ENCODE peak calls at places on chromosomes 12 and 14, in nine cellular contexts. E, N, A, R, G, T, L, X and M are unnamed samples.

GRCh38 chr12:10497602-10498001 is 8.1 kb upstream of the EIF2S3B start:
- DNase-seq in E (no peak), N (no peak), A (no peak), R (no peak), G (no peak), T (no peak), L (peak), X (peak), M (no peak)

GRCh38 chr14:34710744-34711143 is 3.6 kb downstream of the CFL2 start:
- DNase-seq in E (no peak), N (no peak), A (no peak), R (peak), G (no peak), T (no peak), L (peak), X (no peak), M (no peak)

GRCh38 chr12:88977115-88977514 is 375.2 kb downstream of the DUSP6 start:
- DNase-seq in E (no peak), N (no peak), A (no peak), R (no peak), G (no peak), T (no peak), L (no peak), X (no peak), M (no peak)

GRCh38 chr14:96917442-96917963 is 120.3 kb downstream of the VRK1 start:
- DNase-seq in E (no peak), N (no peak), A (no peak), R (no peak), G (peak), T (no peak), L (no peak), X (no peak), M (no peak)

GRCh38 chr12:59742831-59743230 is 147.0 kb downstream of the SLC16A7 start:
- DNase-seq in E (no peak), N (no peak), A (no peak), R (peak), G (no peak), T (no peak), L (peak), X (no peak), M (no peak)

GRCh38 chr12:50201987-50202521 is 34.9 kb upstream of the CERS5 start:
- DNase-seq in E (no peak), N (peak), A (no peak), R (peak), G (no peak), T (peak), L (peak), X (no peak), M (no peak)

GRCh38 chr12:89825591-89826449 is 117.2 kb upstream of the ATP2B1 start:
- DNase-seq in E (no peak), N (no peak), A (no peak), R (peak), G (no peak), T (no peak), L (peak), X (no peak), M (no peak)

GRCh38 chr12:76025601-76026575 is 5.7 kb downstream of the PHLDA1 start:
- DNase-seq in E (no peak), N (no peak), A (no peak), R (peak), G (no peak), T (no peak), L (peak), X (no peak), M (no peak)

GRCh38 chr12:44875954-44876553 is at the start of gene NELL2:
- DNase-seq in E (peak), N (peak), A (no peak), R (peak), G (peak), T (peak), L (peak), X (peak), M (peak)

GRCh38 chr12:27843714-27844245 is 63.7 kb upstream of the MANSC4 start:
- DNase-seq in E (no peak), N (no peak), A (no peak), R (peak), G (no peak), T (peak), L (peak), X (no peak), M (no peak)

GRCh38 chr12:20507711-20508110 is 139.4 kb downstream of the PDE3A start:
- DNase-seq in E (no peak), N (no peak), A (no peak), R (no peak), G (no peak), T (no peak), L (peak), X (no peak), M (no peak)

GRCh38 chr12:50251619-50252300 is 31.6 kb downstream of the LIMA1 start:
- DNase-seq in E (no peak), N (no peak), A (no peak), R (no peak), G (no peak), T (no peak), L (peak), X (no peak), M (no peak)

GRCh38 chr12:92297405-92297804 is 151.8 kb upstream of the BTG1 start:
- DNase-seq in E (no peak), N (no peak), A (no peak), R (no peak), G (no peak), T (no peak), L (no peak), X (no peak), M (no peak)

GRCh38 chr14:104650057-104650980 is 39.1 kb upstream of the INF2 start:
- DNase-seq in E (peak), N (peak), A (peak), R (peak), G (peak), T (peak), L (peak), X (peak), M (peak)

GRCh38 chr12:127025545-127025944 is 1241.4 kb upstream of the TMEM132C start:
- DNase-seq in E (no peak), N (no peak), A (no peak), R (peak), G (no peak), T (no peak), L (no peak), X (no peak), M (no peak)

GRCh38 chr12:54383041-54383609 is 1.4 kb downstream of the ZNF385A start:
- DNase-seq in E (no peak), N (no peak), A (no peak), R (peak), G (no peak), T (no peak), L (peak), X (peak), M (no peak)

GRCh38 chr14:36675581-36675980 is 13.9 kb downstream of the PAX9 start:
- DNase-seq in E (no peak), N (no peak), A (no peak), R (no peak), G (no peak), T (no peak), L (no peak), X (no peak), M (no peak)

GRCh38 chr12:66829660-66830325 is 150.9 kb upstream of the GRIP1 start:
- DNase-seq in E (no peak), N (no peak), A (no peak), R (no peak), G (no peak), T (no peak), L (no peak), X (peak), M (no peak)

GRCh38 chr12:123654129-123654701 is 16.7 kb upstream of the TCTN2 start:
- DNase-seq in E (no peak), N (no peak), A (no peak), R (no peak), G (no peak), T (no peak), L (no peak), X (no peak), M (no peak)

GRCh38 chr14:70753518-70753953 is 55.8 kb downstream of the MAP3K9 start:
- DNase-seq in E (no peak), N (no peak), A (no peak), R (no peak), G (no peak), T (peak), L (no peak), X (no peak), M (no peak)

GRCh38 chr12:130948136-130948535 is 5.6 kb upstream of the ADGRD1 start:
- DNase-seq in E (no peak), N (peak), A (no peak), R (no peak), G (no peak), T (no peak), L (no peak), X (no peak), M (no peak)

GRCh38 chr12:117134059-117134458 is 34.8 kb upstream of the TESC start:
- DNase-seq in E (no peak), N (no peak), A (no peak), R (peak), G (no peak), T (no peak), L (no peak), X (peak), M (no peak)

GRCh38 chr14:102029956-102030355 is 56.9 kb downstream of the HSP90AA1 start:
- DNase-seq in E (no peak), N (no peak), A (no peak), R (peak), G (no peak), T (no peak), L (peak), X (no peak), M (no peak)

GRCh38 chr12:54050479-54050805 is 3.2 kb upstream of the HOXC4 start:
- DNase-seq in E (no peak), N (no peak), A (no peak), R (no peak), G (no peak), T (no peak), L (no peak), X (no peak), M (no peak)

GRCh38 chr12:32365473-32366064 is 33.8 kb upstream of the FGD4 start:
- DNase-seq in E (peak), N (peak), A (no peak), R (peak), G (peak), T (peak), L (peak), X (peak), M (peak)

GRCh38 chr14:53847057-53847456 is 109.6 kb downstream of the BMP4 start:
- DNase-seq in E (no peak), N (no peak), A (no peak), R (no peak), G (no peak), T (no peak), L (no peak), X (no peak), M (no peak)

GRCh38 chr14:33676135-33676566 is 274.7 kb downstream of the EGLN3 start:
- DNase-seq in E (no peak), N (peak), A (no peak), R (no peak), G (peak), T (no peak), L (peak), X (no peak), M (no peak)
- TF ChIP-seq CTCF in E (peak), N (peak), A (no peak), R (peak), G (peak), T (no peak), L (peak), X (no peak), M (peak)

GRCh38 chr14:55180006-55180405 is 11.4 kb downstream of the DLGAP5 start:
- DNase-seq in E (no peak), N (no peak), A (no peak), R (no peak), G (no peak), T (no peak), L (no peak), X (no peak), M (no peak)

DNA sequence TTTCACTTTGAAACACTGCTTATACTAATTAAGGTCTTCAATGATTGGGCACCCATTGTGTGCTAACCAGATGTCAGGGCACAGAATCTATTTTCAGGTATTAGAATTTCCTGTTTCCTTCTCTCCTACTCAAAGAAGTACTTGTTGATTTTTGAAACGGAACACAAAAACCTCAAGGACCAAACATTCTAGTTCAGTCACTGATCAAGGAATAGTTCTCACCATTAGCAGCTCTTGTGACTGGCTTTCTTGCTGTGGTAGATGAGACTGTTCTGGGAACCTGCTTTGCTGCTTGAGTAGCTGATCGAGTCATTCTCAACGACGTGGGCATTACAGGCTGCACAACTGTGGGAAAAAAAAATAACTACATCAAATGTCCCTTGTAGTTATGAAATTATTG is 11.0 kb downstream of the DLGAP5 start:
- DNase-seq in E (no peak), N (no peak), A (no peak), R (no peak), G (no peak), T (no peak), L (peak), X (no peak), M (peak)
- TF ChIP-seq CTCF in E (no peak), N (no peak), A (no peak), R (no peak), G (no peak), T (no peak), L (no peak), X (no peak), M (no peak)

DNA sequence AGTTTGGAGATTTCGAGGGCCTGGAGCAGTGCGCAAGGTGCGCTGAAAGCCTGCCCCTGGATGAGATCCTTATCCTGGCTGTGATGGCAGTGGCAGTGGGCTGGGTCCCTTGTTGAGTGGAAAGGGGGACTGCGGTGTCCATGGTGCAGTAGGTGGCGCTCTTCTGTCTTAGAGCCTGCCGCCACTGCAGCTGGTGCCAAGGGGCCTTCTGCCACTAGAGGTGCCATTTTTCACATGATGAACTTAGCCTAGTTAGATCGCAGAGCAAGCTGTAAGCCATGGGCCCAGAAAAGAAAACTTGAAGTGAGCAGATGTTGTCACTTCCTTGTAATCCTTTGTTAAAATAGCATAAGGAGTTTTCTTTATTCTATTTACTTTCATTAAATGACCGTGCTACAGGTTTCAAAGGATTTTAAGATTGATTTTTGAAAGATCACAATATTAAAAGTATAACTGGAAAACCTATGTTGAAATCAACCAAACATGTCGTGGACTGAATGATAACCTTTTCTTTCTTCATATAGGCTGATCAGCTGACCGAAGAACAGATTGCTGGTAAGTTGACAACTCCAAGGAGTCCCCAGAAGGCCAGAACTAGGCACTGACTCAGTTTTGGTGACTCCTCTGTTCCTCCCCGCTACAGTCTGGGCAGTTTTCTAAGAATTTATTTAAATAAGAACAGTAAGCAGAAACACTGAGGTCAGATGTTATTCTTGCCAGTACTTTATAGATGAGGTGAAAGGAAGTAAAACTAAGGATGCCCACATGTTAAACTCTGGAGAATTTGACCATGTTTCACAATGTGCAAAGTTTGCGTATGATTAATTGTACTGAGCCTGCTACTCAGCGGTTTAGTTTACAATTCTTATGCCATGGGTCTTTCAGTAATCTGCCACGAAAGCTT is 3.0 kb downstream of the CALM1 start:
- DNase-seq in E (peak), N (peak), A (peak), R (peak), G (peak), T (peak), L (peak), X (peak), M (peak)
- TF ChIP-seq CTCF in E (peak), N (peak), A (peak), R (peak), G (peak), T (peak), L (peak), X (peak), M (peak)

DNA sequence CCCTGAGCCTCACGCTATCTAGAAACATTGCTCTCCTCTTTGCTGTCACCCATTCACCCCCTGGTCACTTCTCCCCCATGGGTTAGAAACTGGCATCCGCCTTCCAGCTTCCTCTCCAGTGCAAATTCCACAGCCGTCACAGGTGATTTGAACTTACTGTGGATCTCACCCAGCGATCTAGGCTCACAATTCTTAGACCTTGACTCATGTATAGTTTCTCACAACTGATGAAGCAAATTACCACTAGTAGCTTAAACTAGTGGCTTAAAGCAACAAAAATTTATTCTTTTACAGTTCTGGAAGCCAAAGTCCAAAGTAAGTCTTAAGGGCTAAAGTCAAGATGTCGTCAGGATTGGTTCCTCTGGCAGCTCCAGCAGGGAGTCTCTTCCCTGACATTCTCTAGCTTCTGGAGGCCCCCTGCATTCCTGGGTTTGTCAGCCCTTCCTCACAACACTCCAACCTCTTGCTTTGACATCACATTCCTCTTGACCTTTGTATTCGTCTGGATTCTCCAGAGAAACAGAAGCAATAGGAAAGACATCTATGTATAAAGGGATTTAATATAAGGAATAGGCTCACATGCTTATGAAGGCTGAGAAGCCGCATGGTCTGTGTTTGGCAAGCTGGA is 117.5 kb downstream of the KTN1 start:
- DNase-seq in E (no peak), N (no peak), A (no peak), R (no peak), G (no peak), T (no peak), L (peak), X (no peak), M (no peak)
- TF ChIP-seq CTCF in E (no peak), N (no peak), A (no peak), R (no peak), G (no peak), T (no peak), L (no peak), X (no peak), M (no peak)